ENCODE peak calls at places on chromosomes 1 and 21, in four cellular contexts. B is GM12878, S is HepG2, H is K562. P is an unnamed sample.
A peak's percentile ranks its signal among the peaks of the same experiment; 100 is the strongest.

GRCh38 chr1:31524196-31524967 is 51.9 kb upstream of the TINAGL1 start:
- DNase-seq in B (no peak), S (no peak), H (no peak), P (no peak)

GRCh38 chr1:30678209-30678608 is 45.2 kb downstream of the MATN1 start:
- DNase-seq in B (no peak), S (no peak), H (no peak), P (no peak)

GRCh38 chr1:15703562-15703961 is 19.4 kb downstream of the PLEKHM2 start:
- DNase-seq in B (no peak), S (no peak), H (no peak), P (no peak)

GRCh38 chr21:38825269-38825668 is 19.5 kb downstream of the ETS2 start:
- DNase-seq in B (no peak), S (no peak), H (no peak), P (peak; percentile 36)

GRCh38 chr1:106961671-106962070 is 94.8 kb upstream of the PRMT6 start:
- DNase-seq in B (no peak), S (no peak), H (no peak), P (no peak)

GRCh38 chr1:54808443-54809207 is 7.5 kb upstream of the TTC22 start:
- DNase-seq in B (no peak), S (no peak), H (no peak), P (no peak)

GRCh38 chr1:9717193-9718005 is 65.9 kb downstream of the PIK3CD start:
- DNase-seq in B (peak; percentile 39), S (peak; percentile 93), H (peak; percentile 98), P (no peak)

GRCh38 chr1:27868932-27869718 is 3.2 kb upstream of the THEMIS2 start:
- DNase-seq in B (peak; percentile 74), S (no peak), H (peak; percentile 57), P (no peak)

GRCh38 chr1:191125950-191126349 is 648.3 kb upstream of the BRINP3 start:
- DNase-seq in B (no peak), S (no peak), H (no peak), P (no peak)

GRCh38 chr1:117657031-117657430 is 51.2 kb downstream of the TENT5C start:
- DNase-seq in B (no peak), S (peak; percentile 12), H (peak; percentile 64), P (no peak)

GRCh38 chr21:45517249-45518065 is 24.8 kb downstream of the SLC19A1 start:
- DNase-seq in B (peak; percentile 50), S (no peak), H (no peak), P (no peak)

GRCh38 chr1:224377676-224378006 is 21.0 kb downstream of the CNIH4 start:
- DNase-seq in B (peak; percentile 62), S (peak; percentile 3), H (peak; percentile 28), P (no peak)

GRCh38 chr1:117067528-117068370 is 7.6 kb downstream of the TTF2 start:
- DNase-seq in B (peak; percentile 28), S (peak; percentile 34), H (peak; percentile 76), P (peak; percentile 34)

GRCh38 chr1:29708818-29709710 is 472.7 kb downstream of the PTPRU start:
- DNase-seq in B (no peak), S (no peak), H (no peak), P (peak; percentile 82)

GRCh38 chr1:13725714-13726175 is 25.8 kb downstream of the PRDM2 start:
- DNase-seq in B (no peak), S (peak; percentile 20), H (peak; percentile 31), P (peak; percentile 15)

GRCh38 chr21:35923971-35924370 is 136.4 kb downstream of the SETD4 start:
- DNase-seq in B (no peak), S (no peak), H (no peak), P (no peak)

GRCh38 chr1:47596328-47596727 is 158.5 kb downstream of the FOXD2 start:
- DNase-seq in B (no peak), S (no peak), H (no peak), P (no peak)

GRCh38 chr1:228283476-228284147 is 75.8 kb downstream of the OBSCN start:
- DNase-seq in B (no peak), S (no peak), H (no peak), P (no peak)

GRCh38 chr1:223052479-223052878 is 90.6 kb downstream of the TLR5 start:
- DNase-seq in B (no peak), S (no peak), H (no peak), P (no peak)

GRCh38 chr1:81660286-81660685 is 140.4 kb upstream of the ADGRL2 start:
- DNase-seq in B (no peak), S (no peak), H (no peak), P (no peak)

GRCh38 chr1:238674331-238674730 is 712.0 kb upstream of the CHRM3 start:
- DNase-seq in B (no peak), S (no peak), H (no peak), P (no peak)

GRCh38 chr1:51506537-51506936 is 12.5 kb downstream of the EPS15 start:
- DNase-seq in B (no peak), S (no peak), H (no peak), P (no peak)

GRCh38 chr1:6497215-6497866 is 5.9 kb upstream of the PLEKHG5 start:
- DNase-seq in B (no peak), S (no peak), H (peak; percentile 46), P (no peak)

GRCh38 chr1:248183996-248184395 is 9.4 kb downstream of the OR2M2 start:
- DNase-seq in B (no peak), S (no peak), H (no peak), P (no peak)

GRCh38 chr1:200869753-200870391 is 2.9 kb upstream of the GPR25 start:
- DNase-seq in B (peak; percentile 82), S (no peak), H (no peak), P (no peak)

GRCh38 chr1:156379420-156380165 is 10.6 kb downstream of the RHBG start:
- DNase-seq in B (no peak), S (no peak), H (peak; percentile 22), P (peak; percentile 50)

GRCh38 chr1:155124503-155125463 is 2.9 kb upstream of the EFNA1 start:
- DNase-seq in B (no peak), S (no peak), H (no peak), P (no peak)

GRCh38 chr1:202998836-202999750 is 8.1 kb upstream of the TMEM183A start:
- DNase-seq in B (peak; percentile 40), S (peak; percentile 47), H (peak; percentile 86), P (peak; percentile 60)
- TF ChIP-seq HDAC2 in B (no peak), S (no peak), H (peak; percentile 31), P (no peak)

GRCh38 chr1:83910461-83910860 is 88.5 kb downstream of the TTLL7 start:
- DNase-seq in B (no peak), S (no peak), H (no peak), P (no peak)

GRCh38 chr1:83905315-83905907 is 93.5 kb downstream of the TTLL7 start:
- DNase-seq in B (no peak), S (no peak), H (peak; percentile 43), P (no peak)

DNA sequence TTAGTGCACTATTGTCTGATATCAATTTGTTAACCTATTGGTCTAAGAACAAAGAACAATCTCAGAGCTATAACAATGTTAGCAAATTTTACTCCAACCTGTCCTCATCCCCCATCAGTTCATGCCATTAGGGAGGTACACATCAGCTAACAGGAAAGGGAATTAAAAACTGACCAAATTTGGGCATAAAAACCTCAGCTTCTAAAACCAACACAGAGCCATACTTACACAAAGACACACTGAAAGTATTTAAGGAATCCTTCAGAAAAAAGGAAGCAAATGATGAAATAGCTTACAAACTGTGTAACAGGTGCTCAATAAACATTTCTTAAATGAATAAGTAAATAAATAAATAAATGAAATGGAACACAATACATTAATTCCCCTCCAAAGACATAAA is 89.2 kb downstream of the TTLL7 start:
- DNase-seq in B (no peak), S (no peak), H (no peak), P (no peak)
- TF ChIP-seq HDAC2 in B (no peak), S (no peak), H (no peak), P (no peak)

DNA sequence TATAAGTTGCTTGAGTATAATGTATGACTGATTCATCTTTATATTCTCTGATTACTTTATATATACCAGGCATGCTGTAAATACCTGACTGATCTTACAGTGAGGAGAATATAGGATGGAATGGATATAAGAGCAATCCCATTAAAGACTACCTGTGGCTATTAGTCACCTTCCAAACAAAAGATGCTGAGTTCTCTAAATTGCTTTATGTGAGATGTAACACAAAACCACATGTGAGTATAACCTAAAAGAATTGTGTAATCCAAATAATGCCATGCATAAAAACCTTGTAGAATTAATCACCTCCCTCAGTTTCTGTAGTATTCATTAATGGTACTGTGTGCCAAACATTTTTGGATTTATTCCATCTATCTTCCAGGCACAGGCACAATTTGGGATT is 134.6 kb upstream of the LRRC7 start:
- DNase-seq in B (no peak), S (no peak), H (no peak), P (no peak)
- TF ChIP-seq HDAC2 in B (no peak), S (no peak), H (no peak), P (no peak)

DNA sequence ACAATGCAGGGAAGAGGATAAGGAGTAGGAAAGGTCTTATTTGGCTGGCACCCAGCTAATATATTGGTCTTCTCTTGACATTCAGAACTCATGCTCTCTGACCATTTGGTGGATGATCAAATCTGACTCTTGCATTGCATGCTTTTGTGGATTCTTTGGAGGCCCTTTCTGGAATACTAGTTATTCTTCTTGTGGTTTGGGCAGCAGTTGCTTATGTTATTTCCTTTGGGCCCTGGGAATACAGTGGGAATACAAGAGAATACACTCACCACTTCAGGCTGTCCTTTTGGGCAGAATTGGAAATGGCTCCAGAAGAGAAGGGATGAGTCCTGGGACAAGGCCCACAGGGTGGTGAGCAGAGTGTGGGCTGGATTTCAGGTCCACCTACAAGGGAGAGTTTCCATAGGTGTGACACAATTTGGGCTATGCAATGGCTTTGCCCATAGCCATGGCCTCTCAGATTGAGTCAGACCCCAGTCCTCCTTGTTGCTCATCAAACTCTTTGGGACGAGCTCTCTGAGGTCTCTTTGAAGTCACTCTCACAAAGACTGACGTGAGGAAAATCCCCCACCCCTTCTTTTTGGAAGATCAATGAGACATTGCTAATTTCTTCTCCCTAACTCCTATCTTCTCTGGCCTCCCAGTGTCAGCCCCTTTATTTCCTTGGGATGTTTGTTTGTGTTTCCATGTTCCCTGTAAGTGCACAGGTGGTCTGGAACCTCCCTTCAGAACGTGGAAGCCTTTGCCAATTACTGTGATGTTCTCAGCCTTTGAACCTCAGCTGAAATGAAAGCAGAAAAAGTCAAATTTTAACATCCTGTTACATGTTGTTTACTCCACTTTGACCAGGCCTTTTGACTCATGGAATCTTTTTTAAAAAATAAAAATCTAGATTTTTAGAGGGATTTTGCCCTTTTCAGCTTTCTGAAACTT is 19.4 kb downstream of the HSD11B1 start:
- DNase-seq in B (no peak), S (no peak), H (no peak), P (no peak)
- TF ChIP-seq HDAC2 in B (no peak), S (no peak), H (no peak), P (no peak)

GRCh38 chr1:52684545-52684944 is 13.6 kb downstream of the COA7 start:
- DNase-seq in B (no peak), S (no peak), H (no peak), P (no peak)
- TF ChIP-seq HDAC2 in B (no peak), S (no peak), H (no peak), P (no peak)

DNA sequence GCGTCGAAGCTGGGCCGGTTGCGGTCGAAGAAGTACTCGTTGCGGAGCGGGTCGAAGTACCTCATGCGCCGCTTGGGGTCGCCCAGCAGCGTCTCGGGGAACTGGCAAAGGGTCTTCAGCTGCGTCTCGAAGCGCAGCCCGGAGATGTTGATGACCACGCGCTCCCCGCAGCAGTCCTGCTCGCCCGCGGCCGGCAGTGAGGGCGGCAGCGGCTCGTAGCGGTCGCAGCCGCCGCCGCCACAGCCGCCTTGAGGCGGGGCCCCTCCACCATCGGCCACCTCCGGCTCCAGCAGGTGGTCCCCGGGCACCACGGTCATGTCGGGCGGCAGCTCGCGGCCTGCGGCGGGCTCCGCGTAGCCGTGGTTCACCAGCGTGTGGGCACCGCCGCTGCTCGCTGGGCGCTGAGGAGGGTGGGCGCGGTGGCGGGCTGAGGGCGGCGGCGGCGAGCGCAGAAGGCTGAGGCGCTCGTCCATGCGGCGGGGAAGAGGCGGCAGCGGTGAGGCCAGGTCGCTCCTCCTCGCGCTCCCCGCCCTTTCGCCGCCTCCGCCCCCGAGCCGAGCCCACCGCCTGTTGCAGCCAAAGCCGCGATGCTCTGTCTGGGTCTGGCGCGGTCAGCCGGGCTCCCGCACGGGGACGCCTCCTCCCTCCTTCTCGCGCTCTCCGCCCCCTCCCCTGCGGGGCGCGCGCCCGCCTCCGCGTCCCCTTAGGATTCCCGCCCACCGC is at the start of gene KCNA3:
- DNase-seq in B (no peak), S (no peak), H (no peak), P (no peak)
- TF ChIP-seq HDAC2 in B (no peak), S (no peak), H (no peak), P (no peak)